ENCODE peak calls at places on chromosomes 13 and 19, in five cellular contexts. One of them, this sample, is unnamed.

GRCh38 chr19:27906081-27906480 is 1306.9 kb downstream of the UQCRFS1 start:
- DNase-seq in prostate gland: no peak
- DNase-seq in transverse colon: no peak
- DNase-seq in uterus: no peak
- DNase-seq in ovary: no peak
- DNase-seq in this sample: no peak

GRCh38 chr19:35068941-35069634 is 27.6 kb downstream of the HPN start:
- DNase-seq in ovary: no peak
- DNase-seq in uterus: no peak
- DNase-seq in prostate gland: no peak
- DNase-seq in transverse colon: no peak
- DNase-seq in this sample: no peak

GRCh38 chr19:2171349-2172145 is 7.8 kb downstream of the DOT1L start:
- DNase-seq in uterus: no peak
- DNase-seq in ovary: no peak
- DNase-seq in transverse colon: peak; percentile 62
- DNase-seq in prostate gland: no peak
- DNase-seq in this sample: no peak

GRCh38 chr19:12937243-12938053 is 961 bp upstream of the CALR start:
- DNase-seq in prostate gland: no peak
- DNase-seq in transverse colon: peak; percentile 48
- DNase-seq in ovary: no peak
- DNase-seq in uterus: no peak
- DNase-seq in this sample: peak; percentile 81

GRCh38 chr19:55485439-55486011 is 537 bp downstream of the NAT14 start:
- DNase-seq in prostate gland: no peak
- DNase-seq in uterus: no peak
- DNase-seq in ovary: no peak
- DNase-seq in transverse colon: no peak
- DNase-seq in this sample: no peak

GRCh38 chr13:101473458-101473857 is 21.0 kb downstream of the ITGBL1 start:
- DNase-seq in ovary: no peak
- DNase-seq in transverse colon: no peak
- DNase-seq in uterus: no peak
- DNase-seq in prostate gland: no peak
- DNase-seq in this sample: peak; percentile 25

GRCh38 chr19:51702754-51703654 is 9.9 kb downstream of the SPACA6 start:
- DNase-seq in ovary: peak; percentile 52
- DNase-seq in transverse colon: peak; percentile 70
- DNase-seq in uterus: peak; percentile 51
- DNase-seq in prostate gland: peak; percentile 73
- DNase-seq in this sample: peak; percentile 56

GRCh38 chr19:48815870-48816501 is 5.2 kb upstream of the BCAT2 start:
- DNase-seq in transverse colon: no peak
- DNase-seq in ovary: no peak
- DNase-seq in prostate gland: peak; percentile 56
- DNase-seq in uterus: no peak
- DNase-seq in this sample: peak; percentile 69

GRCh38 chr19:35313614-35314013 is 15.4 kb upstream of the CD22 start:
- DNase-seq in transverse colon: no peak
- DNase-seq in ovary: no peak
- DNase-seq in prostate gland: no peak
- DNase-seq in uterus: no peak
- DNase-seq in this sample: no peak

GRCh38 chr13:113423225-113424170 is 29.8 kb downstream of the ADPRHL1 start:
- DNase-seq in ovary: no peak
- DNase-seq in prostate gland: no peak
- DNase-seq in uterus: no peak
- DNase-seq in transverse colon: no peak
- DNase-seq in this sample: no peak

GRCh38 chr13:44437356-44438233 is 64.0 kb downstream of the SERP2 start:
- DNase-seq in ovary: no peak
- DNase-seq in transverse colon: no peak
- DNase-seq in uterus: no peak
- DNase-seq in prostate gland: no peak
- DNase-seq in this sample: no peak

GRCh38 chr13:24264976-24265375 is 44.4 kb upstream of the C1QTNF9 start:
- DNase-seq in ovary: no peak
- DNase-seq in uterus: no peak
- DNase-seq in transverse colon: peak; percentile 51
- DNase-seq in prostate gland: no peak
- DNase-seq in this sample: peak; percentile 51

GRCh38 chr13:74246398-74246975 is 112.3 kb upstream of the KLF12 start:
- DNase-seq in ovary: no peak
- DNase-seq in transverse colon: no peak
- DNase-seq in prostate gland: no peak
- DNase-seq in uterus: no peak
- DNase-seq in this sample: peak; percentile 39

GRCh38 chr13:56861472-56861871 is 279.2 kb upstream of the PRR20A start:
- DNase-seq in uterus: no peak
- DNase-seq in ovary: no peak
- DNase-seq in prostate gland: no peak
- DNase-seq in transverse colon: no peak
- DNase-seq in this sample: no peak

DNA sequence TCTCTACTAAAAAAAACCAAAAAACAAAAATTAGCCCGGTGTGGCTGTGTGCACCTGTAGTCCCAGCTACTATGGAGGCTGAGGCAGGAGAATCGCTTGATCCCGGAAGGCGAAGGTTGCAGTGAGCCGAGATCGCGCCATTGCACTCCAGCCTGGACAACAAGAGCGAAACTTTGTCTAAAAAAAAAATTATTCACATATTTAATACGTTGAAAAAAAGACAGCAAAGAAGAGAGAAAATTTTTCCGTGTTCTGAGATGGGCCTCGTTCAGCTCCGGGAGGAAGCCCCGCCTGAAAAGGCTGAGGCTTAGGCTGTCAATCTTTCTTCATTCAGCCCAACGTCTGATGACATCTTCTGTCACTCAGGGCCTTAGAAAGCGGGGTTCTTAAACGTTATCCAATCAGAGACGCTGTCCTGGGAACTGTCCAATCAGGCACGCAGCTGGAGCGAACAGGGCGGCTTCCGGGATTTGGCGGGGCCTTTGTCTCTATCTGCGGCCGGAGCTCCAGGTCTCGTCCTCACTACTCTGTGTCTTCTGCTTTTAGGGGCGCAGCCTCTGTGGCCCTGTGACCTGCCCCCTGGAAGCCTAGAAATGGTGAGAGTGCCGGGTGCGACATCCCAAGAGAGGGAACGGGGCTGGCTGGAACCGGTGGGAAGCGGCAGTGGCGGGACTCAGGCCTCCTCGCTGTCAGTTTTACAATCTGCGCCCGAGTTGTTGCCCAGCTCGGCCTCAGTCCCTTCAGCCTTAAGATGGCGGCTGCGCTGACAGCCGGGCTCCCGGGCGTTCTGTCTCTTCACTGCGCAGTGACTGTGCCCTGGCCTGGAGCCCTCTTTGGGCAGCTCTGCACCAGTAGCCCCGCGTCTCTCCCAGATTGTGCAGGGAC is at the start of gene ZNF726:
- DNase-seq in uterus: peak; percentile 70
- DNase-seq in ovary: peak; percentile 58
- DNase-seq in prostate gland: peak; percentile 86
- DNase-seq in transverse colon: peak; percentile 76
- DNase-seq in this sample: peak; percentile 88
- TF ChIP-seq POLR2A in uterus: no peak
- TF ChIP-seq POLR2A in ovary: no peak
- TF ChIP-seq POLR2A in prostate gland: no peak
- TF ChIP-seq POLR2A in transverse colon: no peak
- TF ChIP-seq POLR2A in this sample: no peak

GRCh38 chr19:30311911-30312310 is 60.3 kb upstream of the ZNF536 start:
- DNase-seq in transverse colon: no peak
- DNase-seq in ovary: no peak
- DNase-seq in prostate gland: no peak
- DNase-seq in uterus: no peak
- DNase-seq in this sample: no peak
- H3K27me3 ChIP-seq in transverse colon: no peaks in the 10 kb centered on the region
- H3K27me3 ChIP-seq in ovary: no peaks in the 10 kb centered on the region
- H3K27me3 ChIP-seq in prostate gland: no peaks in the 10 kb centered on the region
- H3K27me3 ChIP-seq in uterus: no peaks in the 10 kb centered on the region
- H3K27me3 ChIP-seq in this sample: no peaks in the 10 kb centered on the region

GRCh38 chr13:19633340-19634128 is at the start of gene MPHOSPH8:
- DNase-seq in uterus: peak; percentile 95
- DNase-seq in prostate gland: peak; percentile 96
- DNase-seq in transverse colon: peak; percentile 97
- DNase-seq in ovary: peak; percentile 94
- DNase-seq in this sample: peak; percentile 94
- TF ChIP-seq POLR2A in uterus: peak; percentile 88
- TF ChIP-seq POLR2A in prostate gland: peak; percentile 92
- TF ChIP-seq POLR2A in transverse colon: peak; percentile 87
- TF ChIP-seq POLR2A in ovary: peak; percentile 82
- TF ChIP-seq POLR2A in this sample: no peak

GRCh38 chr19:10007811-10008211 is 2.5 kb downstream of the COL5A3 start:
- DNase-seq in uterus: peak; percentile 47
- DNase-seq in prostate gland: no peak
- DNase-seq in ovary: peak; percentile 13
- DNase-seq in transverse colon: no peak
- DNase-seq in this sample: no peak
- H3K27me3 ChIP-seq in uterus: no peaks in the 10 kb centered on the region
- H3K27me3 ChIP-seq in prostate gland: peaks cover 14% of the 10 kb centered on the region
- H3K27me3 ChIP-seq in ovary: no peaks in the 10 kb centered on the region
- H3K27me3 ChIP-seq in transverse colon: peaks cover 66% of the 10 kb centered on the region
- H3K27me3 ChIP-seq in this sample: peaks cover 4% of the 10 kb centered on the region

GRCh38 chr13:110303644-110304043 is 3.3 kb downstream of the COL4A1 start:
- DNase-seq in transverse colon: no peak
- DNase-seq in prostate gland: no peak
- DNase-seq in uterus: no peak
- DNase-seq in ovary: no peak
- DNase-seq in this sample: no peak

GRCh38 chr13:110302154-110302553 is 4.8 kb downstream of the COL4A1 start:
- DNase-seq in uterus: peak; percentile 14
- DNase-seq in transverse colon: no peak
- DNase-seq in prostate gland: no peak
- DNase-seq in ovary: no peak
- DNase-seq in this sample: no peak

GRCh38 chr13:110301606-110302131 is 5.3 kb downstream of the COL4A1 start:
- DNase-seq in transverse colon: no peak
- DNase-seq in ovary: peak; percentile 38
- DNase-seq in prostate gland: no peak
- DNase-seq in uterus: peak; percentile 39
- DNase-seq in this sample: no peak

GRCh38 chr13:110304256-110304655 is 2.7 kb downstream of the COL4A1 start:
- DNase-seq in transverse colon: no peak
- DNase-seq in prostate gland: no peak
- DNase-seq in ovary: no peak
- DNase-seq in uterus: peak; percentile 68
- DNase-seq in this sample: no peak

GRCh38 chr13:110302986-110303385 is 4.0 kb downstream of the COL4A1 start:
- DNase-seq in transverse colon: no peak
- DNase-seq in prostate gland: no peak
- DNase-seq in uterus: peak; percentile 11
- DNase-seq in ovary: no peak
- DNase-seq in this sample: no peak
- TF ChIP-seq POLR2A in transverse colon: no peak
- TF ChIP-seq POLR2A in prostate gland: no peak
- TF ChIP-seq POLR2A in uterus: no peak
- TF ChIP-seq POLR2A in ovary: no peak
- TF ChIP-seq POLR2A in this sample: no peak

DNA sequence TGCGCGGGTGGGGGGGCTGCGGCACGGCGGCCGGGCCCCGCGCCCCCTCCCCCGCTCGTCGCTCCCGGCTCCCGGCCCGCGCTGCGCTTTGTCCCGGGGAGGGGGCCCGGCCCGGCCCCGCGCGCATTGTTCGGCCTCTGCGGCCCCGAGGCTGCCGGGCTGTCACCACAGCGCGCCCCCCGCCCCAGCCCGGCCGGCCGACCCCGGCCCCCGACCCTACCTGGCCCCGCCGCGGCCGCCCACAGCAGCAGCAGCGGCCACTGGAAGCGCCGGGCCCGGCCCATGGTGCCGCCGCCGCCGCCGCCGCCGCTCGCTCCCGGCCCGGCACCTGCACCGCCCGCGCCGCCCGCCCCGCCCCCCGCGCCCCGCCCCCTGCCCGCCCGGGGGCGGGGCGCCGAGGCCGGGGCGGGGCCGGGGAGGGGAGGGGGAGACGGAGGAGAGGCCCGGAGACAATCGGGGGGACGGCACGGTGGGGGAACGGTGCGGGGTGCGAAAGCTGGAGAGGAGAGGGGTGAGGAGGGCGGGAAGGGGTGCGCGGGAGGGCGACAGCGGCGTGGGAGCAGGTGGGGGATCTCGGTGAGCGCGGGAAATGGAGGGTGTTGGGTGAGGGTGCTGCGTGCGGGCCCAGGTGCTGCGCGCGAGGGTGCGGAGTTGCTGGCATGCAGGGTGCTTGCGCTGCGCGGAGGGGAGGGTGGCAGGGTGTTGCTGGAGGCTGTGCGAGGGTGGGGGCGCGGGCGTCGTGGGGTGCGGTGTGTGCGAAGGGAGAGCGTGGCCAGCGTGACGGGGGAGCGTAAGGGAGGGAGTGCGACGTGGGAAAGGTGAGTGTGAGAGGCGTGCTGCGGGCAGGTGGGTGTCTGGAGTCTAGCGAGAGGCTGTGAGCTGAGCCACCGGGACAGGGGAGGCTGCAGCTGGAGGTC is at the start of gene CADM4:
- DNase-seq in prostate gland: peak; percentile 43
- DNase-seq in ovary: peak; percentile 37
- DNase-seq in uterus: peak; percentile 36
- DNase-seq in transverse colon: peak; percentile 44
- DNase-seq in this sample: peak; percentile 22
- H3K27me3 ChIP-seq in prostate gland: no peaks in the 10 kb centered on the region
- H3K27me3 ChIP-seq in ovary: no peaks in the 10 kb centered on the region
- H3K27me3 ChIP-seq in uterus: no peaks in the 10 kb centered on the region
- H3K27me3 ChIP-seq in transverse colon: peaks cover 42% of the 10 kb centered on the region
- H3K27me3 ChIP-seq in this sample: no peaks in the 10 kb centered on the region